ENCODE peak calls at places on chromosomes 12 and 14, in four cellular contexts. G, B, Z and J are unnamed samples.

GRCh38 chr12:94195483-94195882 is 47.1 kb downstream of the PLXNC1 start:
- DNase-seq in G (no peak), B (no peak), Z (no peak), J (no peak)

GRCh38 chr14:50335389-50335788 is 23.3 kb downstream of the DMAC2L start:
- DNase-seq in G (peak; percentile 88), B (no peak), Z (peak; percentile 48), J (peak; percentile 84)

GRCh38 chr14:28931999-28932398 is 165.4 kb downstream of the FOXG1 start:
- DNase-seq in G (peak; percentile 4), B (no peak), Z (no peak), J (no peak)

GRCh38 chr12:3224530-3224903 is 147.3 kb downstream of the TSPAN9 start:
- DNase-seq in G (no peak), B (no peak), Z (no peak), J (no peak)

GRCh38 chr14:61640158-61640833 is 55.0 kb upstream of the HIF1A start:
- DNase-seq in G (no peak), B (no peak), Z (no peak), J (no peak)

GRCh38 chr12:21771311-21771710 is 3.2 kb downstream of the KCNJ8 start:
- DNase-seq in G (peak; percentile 58), B (no peak), Z (peak; percentile 61), J (no peak)

GRCh38 chr14:69536976-69537375 is 37.7 kb downstream of the CCDC177 start:
- DNase-seq in G (no peak), B (no peak), Z (no peak), J (no peak)

GRCh38 chr14:32941668-32942065 is 3.0 kb downstream of the NPAS3 start:
- DNase-seq in G (no peak), B (no peak), Z (no peak), J (no peak)

GRCh38 chr12:92393504-92393903 is 247.9 kb upstream of the BTG1 start:
- DNase-seq in G (no peak), B (no peak), Z (no peak), J (no peak)

GRCh38 chr12:105523164-105524057 is 192.9 kb downstream of the C12orf75 start:
- DNase-seq in G (peak; percentile 93), B (no peak), Z (peak; percentile 92), J (peak; percentile 17)

GRCh38 chr12:88298761-88299242 is 156.7 kb downstream of the TMTC3 start:
- DNase-seq in G (peak; percentile 70), B (peak; percentile 27), Z (peak; percentile 23), J (no peak)

GRCh38 chr12:131218291-131219172 is 264.8 kb downstream of the ADGRD1 start:
- DNase-seq in G (no peak), B (no peak), Z (no peak), J (no peak)

GRCh38 chr14:103518416-103519042 is 4.1 kb downstream of the CKB start:
- DNase-seq in G (peak; percentile 48), B (peak; percentile 81), Z (peak; percentile 88), J (peak; percentile 70)

GRCh38 chr12:90090929-90091651 is 382.5 kb upstream of the ATP2B1 start:
- DNase-seq in G (peak; percentile 83), B (peak; percentile 28), Z (peak; percentile 70), J (no peak)

GRCh38 chr12:126807312-126807711 is 1459.7 kb upstream of the TMEM132C start:
- DNase-seq in G (no peak), B (no peak), Z (no peak), J (no peak)

GRCh38 chr12:126936181-126936851 is 1330.7 kb upstream of the TMEM132C start:
- DNase-seq in G (no peak), B (no peak), Z (peak; percentile 7), J (peak; percentile 81)

GRCh38 chr14:99327458-99328250 is 55.7 kb upstream of the BCL11B start:
- DNase-seq in G (no peak), B (no peak), Z (no peak), J (no peak)

GRCh38 chr12:34218193-34219045 is 196.1 kb downstream of the ALG10 start:
- DNase-seq in G (peak; percentile 72), B (peak; percentile 67), Z (peak; percentile 78), J (peak; percentile 91)

GRCh38 chr12:96670334-96670899 is 181.0 kb downstream of the CFAP54 start:
- DNase-seq in G (no peak), B (no peak), Z (no peak), J (no peak)

GRCh38 chr12:2265461-2266167 is 212.8 kb downstream of the CACNA1C start:
- DNase-seq in G (peak; percentile 26), B (no peak), Z (peak; percentile 66), J (no peak)

GRCh38 chr12:48601013-48601756 is 31.3 kb upstream of the LALBA start:
- DNase-seq in G (peak; percentile 7), B (no peak), Z (no peak), J (no peak)